ENCODE peak calls at places on chromosomes 1 and 21, in four cellular contexts. P is endothelial cell of umbilical vein, O is GM12878, Z is K562. R is an unnamed sample.

GRCh38 chr1:234617986-234618725 is 8.2 kb upstream of the IRF2BP2 start:
- DNase-seq in P (peak), O (no peak), Z (no peak), R (peak)

GRCh38 chr1:89917353-89917752 is 77.6 kb upstream of the ZNF326 start:
- DNase-seq in P (no peak), O (no peak), Z (no peak), R (no peak)

GRCh38 chr21:29538115-29538514 is 239.4 kb downstream of the BACH1 start:
- DNase-seq in P (no peak), O (no peak), Z (no peak), R (peak)

GRCh38 chr1:207309775-207310273 is 11.7 kb upstream of the CD55 start:
- DNase-seq in P (peak), O (no peak), Z (peak), R (peak)

GRCh38 chr1:227170361-227171166 is 147.7 kb downstream of the CDC42BPA start:
- DNase-seq in P (no peak), O (no peak), Z (peak), R (peak)

GRCh38 chr21:35111531-35111930 is 62.4 kb upstream of the RUNX1 start:
- DNase-seq in P (no peak), O (no peak), Z (no peak), R (no peak)

GRCh38 chr1:94560333-94560732 is 18.8 kb upstream of the F3 start:
- DNase-seq in P (no peak), O (no peak), Z (no peak), R (peak)

GRCh38 chr21:43341349-43342163 is 85.4 kb downstream of the SIK1 start:
- DNase-seq in P (no peak), O (no peak), Z (no peak), R (peak)

GRCh38 chr1:41360074-41361027 is 883 bp upstream of the FOXO6 start:
- DNase-seq in P (no peak), O (no peak), Z (peak), R (no peak)

GRCh38 chr1:15949453-15950245 is 26.3 kb downstream of the ZBTB17 start:
- DNase-seq in P (peak), O (peak), Z (peak), R (peak)

GRCh38 chr1:153242160-153242559 is 17.3 kb upstream of the LORICRIN start:
- DNase-seq in P (no peak), O (no peak), Z (no peak), R (no peak)

GRCh38 chr1:172390620-172391491 is 29.6 kb upstream of the C1orf105 start:
- DNase-seq in P (peak), O (peak), Z (no peak), R (no peak)

GRCh38 chr1:24119859-24120756 is 8.2 kb upstream of the MYOM3 start:
- DNase-seq in P (no peak), O (no peak), Z (no peak), R (peak)

GRCh38 chr1:109490934-109491302 is 3.0 kb upstream of the CYB561D1 start:
- DNase-seq in P (no peak), O (no peak), Z (no peak), R (no peak)

GRCh38 chr1:181319903-181320302 is 163.4 kb upstream of the CACNA1E start:
- DNase-seq in P (no peak), O (no peak), Z (no peak), R (no peak)

GRCh38 chr1:18557621-18558465 is 72.8 kb upstream of the PAX7 start:
- DNase-seq in P (no peak), O (no peak), Z (no peak), R (no peak)

GRCh38 chr1:55209247-55209646 is 5.9 kb downstream of the USP24 start:
- DNase-seq in P (no peak), O (no peak), Z (peak), R (no peak)

DNA sequence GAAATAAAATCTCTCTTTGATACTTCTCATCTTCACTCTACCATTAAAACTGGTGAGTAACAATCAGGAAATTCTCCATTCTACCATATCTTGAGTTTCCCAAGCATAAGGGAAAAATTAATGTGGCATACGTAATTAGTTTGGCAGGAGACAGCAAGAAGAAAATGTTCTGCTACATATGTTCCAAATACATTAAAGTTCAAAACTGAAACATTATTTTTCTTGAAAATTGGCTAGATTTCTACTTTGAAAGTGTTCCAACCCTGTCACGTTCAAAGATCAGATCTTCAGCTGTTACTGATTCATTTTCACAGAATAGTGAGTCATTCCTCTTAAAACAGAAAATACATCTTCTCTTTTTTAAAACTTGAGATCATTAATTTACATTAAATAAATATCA is 48.5 kb downstream of the PIGK start:
- DNase-seq in P (no peak), O (no peak), Z (no peak), R (peak)
- TF ChIP-seq FOS in P (no peak), O (no peak), Z (no peak), R (no peak)

DNA sequence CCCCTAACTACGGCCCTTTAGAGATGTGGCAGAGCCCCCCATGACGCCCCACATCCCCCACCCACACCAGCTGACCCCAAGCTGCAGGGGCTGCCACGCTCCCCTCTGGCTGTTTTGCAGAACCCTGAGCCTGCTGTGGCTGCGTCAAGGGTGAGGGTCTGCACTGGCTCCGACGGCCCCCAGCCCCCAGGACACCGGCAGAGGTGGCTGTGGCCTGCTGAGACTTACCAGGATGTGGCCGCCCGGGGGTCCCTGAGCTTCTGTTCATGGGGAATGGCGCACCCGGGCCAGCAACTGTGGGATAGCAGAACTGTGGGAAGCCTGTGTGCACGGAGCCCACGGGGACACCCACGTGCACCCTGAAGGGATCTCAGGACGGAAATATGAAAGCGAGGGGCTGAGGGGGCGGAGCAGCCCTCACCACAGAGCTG is 12.8 kb upstream of the RNF223 start:
- DNase-seq in P (no peak), O (no peak), Z (no peak), R (no peak)
- TF ChIP-seq FOS in P (no peak), O (no peak), Z (no peak), R (no peak)

DNA sequence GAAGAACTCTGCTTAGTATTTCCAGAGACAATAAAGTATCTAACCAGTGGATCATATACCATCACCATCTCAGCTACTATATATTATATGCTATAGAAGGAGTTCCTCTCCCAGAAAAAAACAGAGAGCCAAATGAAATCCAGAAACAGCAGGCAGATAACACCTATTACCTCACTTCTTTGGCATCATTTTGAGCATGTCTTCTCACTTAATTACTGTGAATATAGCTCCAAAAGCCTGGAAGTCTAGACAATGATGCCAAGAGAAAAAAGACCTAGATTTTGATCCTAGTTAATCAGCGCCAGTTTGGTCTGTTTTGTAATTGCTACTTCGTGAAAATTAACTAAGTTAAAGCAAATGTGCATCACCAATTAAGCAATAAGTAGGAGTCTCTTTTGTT is 131.3 kb downstream of the EIF4G3 start:
- DNase-seq in P (no peak), O (no peak), Z (no peak), R (no peak)
- TF ChIP-seq FOS in P (no peak), O (no peak), Z (no peak), R (no peak)

GRCh38 chr1:204453141-204453772 is 41.3 kb downstream of the PIK3C2B start:
- DNase-seq in P (peak), O (peak), Z (no peak), R (no peak)
- TF ChIP-seq FOS in P (no peak), O (no peak), Z (no peak), R (no peak)

DNA sequence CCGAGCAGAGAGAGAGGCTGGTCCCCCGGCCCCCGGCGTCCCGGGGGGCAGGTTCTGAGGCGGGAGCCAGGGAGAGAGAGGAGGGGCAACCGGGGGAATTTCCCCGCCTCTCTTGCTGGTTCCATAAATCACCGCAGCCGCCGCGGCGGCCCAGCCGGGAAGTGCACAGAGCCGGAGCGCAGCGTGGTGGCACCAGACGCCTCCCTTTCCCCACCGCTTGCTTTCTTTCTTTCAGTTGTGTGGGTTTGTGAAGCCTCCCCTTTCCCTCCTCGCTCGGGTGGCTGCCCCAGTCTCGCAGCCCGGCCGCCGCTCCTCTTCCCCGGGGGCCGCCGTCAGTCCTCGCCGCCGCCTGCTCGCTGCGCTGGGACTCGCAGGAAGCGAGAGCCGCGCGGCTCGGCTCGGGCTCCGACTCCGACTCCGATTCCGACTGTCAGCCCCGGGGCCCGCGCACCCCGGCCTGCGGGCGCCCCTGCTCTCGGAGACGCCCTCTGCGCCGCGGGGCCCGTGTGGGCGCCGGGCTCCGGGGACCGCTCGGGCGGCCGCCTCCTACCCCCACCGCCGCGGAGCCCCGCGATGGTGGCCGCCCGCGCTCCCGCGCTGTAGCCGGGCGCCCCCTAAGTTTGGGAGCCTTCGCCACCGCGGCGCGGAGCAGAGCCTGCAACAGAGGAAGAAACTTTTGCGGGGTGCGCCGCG is at the start of gene CACHD1:
- DNase-seq in P (peak), O (no peak), Z (no peak), R (peak)
- TF ChIP-seq FOS in P (peak), O (no peak), Z (no peak), R (no peak)

GRCh38 chr1:179023946-179024345 is 1.7 kb upstream of the FAM20B start:
- DNase-seq in P (no peak), O (no peak), Z (no peak), R (no peak)

GRCh38 chr1:179026813-179027664 is 1.3 kb downstream of the FAM20B start:
- DNase-seq in P (no peak), O (no peak), Z (no peak), R (no peak)

GRCh38 chr1:179029293-179029692 is 3.6 kb downstream of the FAM20B start:
- DNase-seq in P (no peak), O (no peak), Z (peak), R (no peak)

GRCh38 chr1:179025125-179025974 is at the start of gene FAM20B:
- DNase-seq in P (peak), O (peak), Z (peak), R (peak)

DNA sequence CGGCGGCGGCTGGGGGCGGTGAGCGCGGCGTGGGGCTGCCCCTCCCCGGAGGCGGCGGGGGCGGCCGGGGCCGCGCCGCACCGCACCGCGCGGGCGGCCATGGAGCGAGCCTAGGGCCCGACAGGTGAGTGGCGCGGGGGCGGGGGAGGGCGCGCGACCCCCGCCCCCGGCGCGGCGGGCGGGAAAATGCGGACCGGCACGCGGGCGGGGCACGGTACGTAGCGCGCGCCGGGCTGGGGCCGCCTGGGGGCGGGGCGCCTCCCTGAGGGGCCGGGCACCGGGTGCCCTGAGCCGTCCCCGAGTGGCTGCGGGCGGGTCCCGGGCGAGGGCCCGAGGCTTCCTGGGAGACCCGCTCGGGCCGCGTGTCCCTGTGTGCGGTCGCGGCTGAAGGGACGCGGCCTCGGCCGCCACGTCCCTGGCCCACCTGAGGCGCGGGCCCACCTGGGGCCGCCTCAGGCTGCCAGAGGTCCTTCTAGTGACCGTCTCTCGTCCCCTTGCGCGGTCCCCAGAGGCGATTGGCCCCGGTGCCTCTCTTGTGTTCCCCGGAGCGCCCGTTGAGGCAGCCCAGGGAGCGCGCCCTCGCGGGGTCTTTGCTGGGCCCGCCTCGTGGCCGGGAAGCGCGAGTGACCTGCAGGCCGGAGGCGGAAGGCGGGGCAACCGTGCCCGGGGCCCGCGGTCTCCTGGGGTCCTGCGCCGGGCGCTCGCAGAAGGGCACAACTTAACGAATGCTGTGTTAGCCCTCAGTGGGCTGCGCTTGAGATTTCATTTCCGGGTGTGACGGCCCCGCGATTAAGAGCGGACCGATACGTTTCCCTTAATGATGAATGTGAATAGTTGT is 500 bp downstream of the FAM20B start:
- DNase-seq in P (peak), O (no peak), Z (peak), R (no peak)
- TF ChIP-seq FOS in P (no peak), O (no peak), Z (no peak), R (no peak)

DNA sequence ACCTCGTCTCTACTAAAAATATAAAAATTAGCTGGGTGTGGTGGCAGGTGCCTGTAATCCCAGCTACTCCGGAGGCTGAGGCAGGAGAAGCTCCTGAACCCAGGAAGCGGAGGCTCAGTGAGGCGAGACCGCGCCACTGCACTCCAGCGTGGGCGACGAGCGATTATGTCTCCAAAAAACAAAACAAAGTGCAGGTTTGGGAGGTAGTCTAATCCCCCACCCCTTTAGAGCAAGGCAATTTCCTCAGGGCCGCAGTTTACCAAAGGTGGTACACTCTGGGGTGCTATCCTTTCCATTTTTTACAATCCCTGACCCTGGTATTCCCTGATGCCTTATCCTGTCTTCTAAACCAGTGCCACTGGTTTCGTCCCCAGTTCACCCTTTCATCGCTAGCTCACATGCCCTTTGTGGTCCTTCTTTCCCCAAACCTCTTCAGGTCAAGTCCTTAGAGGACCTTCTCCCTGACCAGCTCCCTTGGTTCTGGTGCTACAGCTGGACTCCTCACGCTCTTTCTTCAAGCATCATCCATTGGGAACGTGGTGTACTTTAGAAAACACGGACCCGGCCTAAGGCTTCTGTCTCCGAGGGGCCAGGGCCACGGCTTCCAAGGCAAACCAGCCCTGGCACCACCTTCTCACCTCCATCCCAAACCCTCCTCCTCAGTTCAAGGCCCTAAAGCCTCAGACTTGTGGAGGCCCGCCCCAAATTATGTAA is 873 bp downstream of the IFT25 start:
- DNase-seq in P (no peak), O (no peak), Z (peak), R (no peak)
- TF ChIP-seq FOS in P (no peak), O (no peak), Z (no peak), R (no peak)

GRCh38 chr21:45290948-45291612 is 3.4 kb upstream of the POFUT2 start:
- DNase-seq in P (no peak), O (no peak), Z (no peak), R (peak)
- TF ChIP-seq FOS in P (no peak), O (no peak), Z (no peak), R (no peak)

GRCh38 chr1:72186733-72187307 is 95.5 kb downstream of the NEGR1 start:
- DNase-seq in P (peak), O (no peak), Z (no peak), R (peak)
- TF ChIP-seq FOS in P (no peak), O (no peak), Z (no peak), R (no peak)

GRCh38 chr1:107820797-107821196 is 144.2 kb downstream of the VAV3 start:
- DNase-seq in P (peak), O (no peak), Z (no peak), R (no peak)
- TF ChIP-seq FOS in P (peak), O (no peak), Z (no peak), R (no peak)